ENCODE peak calls at places on chromosomes 4 and X, in nine cellular contexts. A is RWPE1; T is substantia nigra; G is stimulated activated CD4-positive, alpha-beta T cell treated with anti-CD3 and anti-CD28 coated beads, Interleukin-1b, Interleukin-23, amount 100 ng/mL, for 24 hours; D is neuronal stem cell; W is AG09319; Y is hippocampal formation; F is activated T-cell treated with anti-CD3 and anti-CD28 coated beads for 1 hour; U is NCI-H2227 treated with DMSO at 0.1 percent for 48 hours. M is an unnamed sample.

GRCh38 chr4:123352240-123352945 is 44.2 kb upstream of the SPRY1 start:
- DNase-seq in A (peak), T (no peak), G (no peak), D (no peak), W (peak), Y (peak), F (no peak), U (no peak), M (peak)

GRCh38 chrX:124358796-124359386 is 12.5 kb downstream of the SH2D1A start:
- DNase-seq in A (no peak), T (no peak), G (no peak), D (no peak), W (no peak), Y (no peak), F (no peak), U (no peak), M (no peak)

GRCh38 chr4:176758731-176759130 is 34.0 kb downstream of the VEGFC start:
- DNase-seq in A (no peak), T (no peak), G (no peak), D (no peak), W (no peak), Y (no peak), F (no peak), U (no peak), M (no peak)

GRCh38 chr4:85398276-85398675 is 76.7 kb upstream of the ARHGAP24 start:
- DNase-seq in A (no peak), T (no peak), G (no peak), D (no peak), W (no peak), Y (no peak), F (no peak), U (no peak), M (no peak)

GRCh38 chr4:184370711-184371389 is 103.5 kb downstream of the IRF2 start:
- DNase-seq in A (no peak), T (no peak), G (no peak), D (no peak), W (no peak), Y (no peak), F (no peak), U (no peak), M (no peak)

GRCh38 chr4:54998991-54999390 is 126.4 kb downstream of the KDR start:
- DNase-seq in A (no peak), T (no peak), G (no peak), D (no peak), W (peak), Y (no peak), F (no peak), U (no peak), M (no peak)

GRCh38 chr4:152719856-152720556 is 40.2 kb upstream of the TMEM154 start:
- DNase-seq in A (no peak), T (no peak), G (no peak), D (no peak), W (no peak), Y (no peak), F (no peak), U (no peak), M (no peak)

GRCh38 chr4:105632599-105632998 is 75.9 kb downstream of the INTS12 start:
- DNase-seq in A (no peak), T (no peak), G (no peak), D (no peak), W (no peak), Y (no peak), F (no peak), U (no peak), M (no peak)

M was measured in LoVo.